ENCODE peak calls at places on chromosome 11, in ten cellular contexts. Q is lower lobe of right lung, X is pancreas, R is neural progenitor cell, W is SJSA1, M is A549, O is heart right ventricle, S is breast epithelium, J is tibial artery, Z is AG04450. V is an unnamed sample. For H3K9me3, the result is how much of the 10 kb centered on the place peaks cover.

GRCh38 chr11:108967571-108967970 is 302.7 kb downstream of the DDX10 start:
- DNase-seq in X (no peak), R (no peak), J (no peak), O (peak), W (no peak), Q (no peak), Z (no peak), S (no peak), M (no peak), V (no peak)

GRCh38 chr11:120867531-120867930 is 156.4 kb upstream of the TBCEL start:
- DNase-seq in Q (no peak), J (no peak), W (no peak), S (no peak), O (no peak), M (no peak), Z (no peak), R (no peak), X (no peak), V (no peak)

GRCh38 chr11:33375688-33376311 is 118.6 kb downstream of the HIPK3 start:
- DNase-seq in R (peak), Q (no peak), J (no peak), M (peak), W (no peak), S (no peak), Z (no peak), O (no peak), X (peak), V (no peak)

GRCh38 chr11:8440649-8441048 is 153.4 kb downstream of the STK33 start:
- DNase-seq in Z (no peak), M (no peak), R (no peak), O (no peak), W (no peak), X (no peak), J (no peak), S (no peak), Q (no peak), V (no peak)

GRCh38 chr11:65429724-65430405 is 7.3 kb downstream of the NEAT1 start:
- DNase-seq in O (peak), J (peak), Q (peak), M (no peak), Z (no peak), X (peak), R (no peak), W (peak), S (peak), V (no peak)

GRCh38 chr11:117420598-117420997 is 92.9 kb downstream of the CEP164 start:
- DNase-seq in X (no peak), W (no peak), Q (no peak), S (no peak), M (no peak), Z (no peak), R (no peak), J (no peak), O (no peak), V (no peak)

GRCh38 chr11:76602431-76602861 is 68.1 kb downstream of the LRRC32 start:
- DNase-seq in J (peak), Z (no peak), O (peak), R (no peak), X (no peak), S (no peak), W (no peak), Q (no peak), M (no peak), V (no peak)

GRCh38 chr11:118928870-118929495 is 3.3 kb upstream of the BCL9L start:
- DNase-seq in Q (peak), W (peak), X (peak), J (no peak), S (no peak), O (peak), R (no peak), M (no peak), Z (no peak), V (no peak)

GRCh38 chr11:46669606-46670243 is 30.7 kb downstream of the ARHGAP1 start:
- DNase-seq in X (no peak), O (no peak), Z (no peak), R (peak), Q (no peak), J (peak), S (no peak), M (peak), W (no peak), V (no peak)

GRCh38 chr11:25628030-25628429 is 703.9 kb upstream of the ANO3 start:
- DNase-seq in X (no peak), J (no peak), W (no peak), M (no peak), R (no peak), O (no peak), Z (no peak), Q (no peak), S (no peak), V (no peak)

GRCh38 chr11:88174627-88175003 is 628 bp downstream of the RAB38 start:
- DNase-seq in X (peak), M (peak), R (peak), S (peak), O (peak), Q (peak), Z (peak), J (peak), W (no peak), V (no peak)

GRCh38 chr11:72696866-72697428 is 22.7 kb upstream of the PDE2A start:
- DNase-seq in Z (no peak), M (no peak), S (no peak), X (peak), O (peak), W (no peak), R (peak), J (no peak), Q (no peak), V (no peak)

GRCh38 chr11:69217276-69218105 is 61.8 kb downstream of the SMIM38 start:
- DNase-seq in Z (no peak), J (no peak), X (no peak), O (no peak), R (no peak), W (no peak), S (no peak), M (no peak), Q (no peak), V (no peak)

GRCh38 chr11:93986716-93987115 is 34.4 kb upstream of the HEPHL1 start:
- DNase-seq in X (peak), O (no peak), J (no peak), S (peak), W (peak), Z (no peak), Q (peak), R (no peak), M (no peak), V (no peak)

GRCh38 chr11:122882809-122883681 is 486 bp downstream of the JHY start:
- DNase-seq in Z (no peak), S (peak), R (peak), J (peak), Q (peak), O (peak), X (peak), M (peak), W (peak), V (peak)

GRCh38 chr11:88515002-88515401 is 177.5 kb upstream of the CTSC start:
- DNase-seq in S (no peak), Q (no peak), M (no peak), Z (no peak), J (no peak), R (no peak), X (no peak), W (no peak), O (no peak), V (no peak)

GRCh38 chr11:12771875-12772274 is 97.7 kb downstream of the TEAD1 start:
- DNase-seq in R (no peak), Q (no peak), J (no peak), W (peak), O (no peak), M (no peak), X (no peak), S (no peak), Z (no peak), V (no peak)

GRCh38 chr11:25943777-25944661 is 387.9 kb upstream of the ANO3 start:
- DNase-seq in O (no peak), J (no peak), X (peak), M (no peak), S (no peak), Z (no peak), W (no peak), Q (no peak), R (peak), V (no peak)

GRCh38 chr11:111429066-111429506 is 50.0 kb upstream of the POU2AF1 start:
- DNase-seq in M (no peak), X (peak), Z (no peak), J (peak), Q (no peak), O (no peak), S (no peak), W (no peak), R (peak), V (no peak)

GRCh38 chr11:118912742-118913410 is 12.8 kb downstream of the BCL9L start:
- DNase-seq in M (no peak), Q (no peak), R (no peak), X (no peak), J (no peak), S (no peak), Z (no peak), W (peak), O (no peak), V (peak)

GRCh38 chr11:111961389-111962300 is 24.5 kb downstream of the DIXDC1 start:
- DNase-seq in Q (no peak), S (no peak), R (no peak), W (no peak), J (no peak), O (no peak), M (no peak), X (no peak), Z (no peak), V (no peak)

GRCh38 chr11:44793350-44794090 is 66.8 kb downstream of the TSPAN18 start:
- DNase-seq in M (no peak), S (no peak), W (no peak), O (no peak), Z (no peak), J (no peak), R (peak), Q (no peak), X (no peak), V (no peak)

GRCh38 chr11:126231725-126232459 is 20.3 kb downstream of the FAM118B start:
- DNase-seq in M (no peak), J (no peak), R (no peak), O (no peak), Q (no peak), Z (peak), W (no peak), X (no peak), S (no peak), V (no peak)

GRCh38 chr11:17352925-17353227 is 1.3 kb downstream of the NCR3LG1 start:
- DNase-seq in W (peak), O (peak), X (peak), R (peak), Q (peak), Z (no peak), M (peak), J (peak), S (no peak), V (no peak)

GRCh38 chr11:43358308-43358669 is 431 bp upstream of the TTC17 start:
- DNase-seq in W (no peak), Z (no peak), M (no peak), R (no peak), J (no peak), X (no peak), S (no peak), O (no peak), Q (no peak), V (no peak)

GRCh38 chr11:126318642-126319373 is 14.9 kb downstream of the DCPS start:
- DNase-seq in W (peak), M (no peak), R (no peak), Q (peak), Z (peak), S (peak), J (no peak), X (no peak), O (no peak), V (no peak)

GRCh38 chr11:70324354-70325115 is 54.0 kb downstream of the PPFIA1 start:
- DNase-seq in W (no peak), M (no peak), O (no peak), J (no peak), X (no peak), R (peak), S (no peak), Z (no peak), Q (no peak), V (no peak)

GRCh38 chr11:102622258-102622657 is 2.9 kb downstream of the MMP20 start:
- DNase-seq in M (no peak), Z (no peak), O (no peak), W (no peak), X (no peak), J (no peak), R (no peak), S (no peak), Q (no peak), V (no peak)

GRCh38 chr11:134026655-134027343 is 42.1 kb upstream of the JAM3 start:
- DNase-seq in O (no peak), Z (no peak), W (no peak), Q (no peak), J (no peak), S (no peak), X (no peak), R (peak), M (no peak), V (no peak)

GRCh38 chr11:126697937-126698336 is 302.6 kb downstream of the KIRREL3 start:
- DNase-seq in X (no peak), M (no peak), Q (no peak), Z (no peak), R (no peak), J (no peak), O (no peak), S (no peak), W (no peak), V (no peak)

GRCh38 chr11:14373941-14374646 is 15.1 kb upstream of the RRAS2 start:
- DNase-seq in W (no peak), O (no peak), S (peak), M (no peak), Z (no peak), R (no peak), Q (no peak), J (peak), X (no peak), V (no peak)

GRCh38 chr11:7414729-7415536 is 70.4 kb upstream of the OLFML1 start:
- DNase-seq in O (no peak), S (no peak), Q (no peak), Z (no peak), M (no peak), R (peak), W (no peak), X (no peak), J (no peak), V (no peak)

GRCh38 chr11:70468256-70469230 is 70.2 kb downstream of the CTTN start:
- DNase-seq in J (no peak), R (no peak), M (no peak), Q (no peak), X (no peak), Z (no peak), O (no peak), W (no peak), S (no peak), V (no peak)

GRCh38 chr11:133834399-133835257 is 10.7 kb downstream of the SPATA19 start:
- DNase-seq in Q (no peak), Z (no peak), W (no peak), S (peak), X (no peak), R (no peak), J (no peak), O (no peak), M (no peak), V (no peak)

GRCh38 chr11:107011977-107012376 is 6.3 kb downstream of the GUCY1A2 start:
- DNase-seq in X (no peak), M (no peak), J (no peak), Z (no peak), O (no peak), R (no peak), Q (no peak), W (peak), S (no peak), V (no peak)
- H3K9me3 ChIP-seq in X (under half), M (under half), J (under half), Z (under half), O (under half), R (under half), Q (under half), W (under half), S (under half), V (under half)

GRCh38 chr11:74866557-74866956 is 82.3 kb downstream of the XRRA1 start:
- DNase-seq in J (no peak), Q (no peak), S (no peak), O (no peak), W (no peak), Z (no peak), R (no peak), M (no peak), X (no peak), V (no peak)

GRCh38 chr11:74860743-74861142 is 88.1 kb downstream of the XRRA1 start:
- DNase-seq in O (no peak), M (no peak), J (no peak), X (no peak), Q (no peak), W (no peak), S (no peak), R (no peak), Z (no peak), V (no peak)

DNA sequence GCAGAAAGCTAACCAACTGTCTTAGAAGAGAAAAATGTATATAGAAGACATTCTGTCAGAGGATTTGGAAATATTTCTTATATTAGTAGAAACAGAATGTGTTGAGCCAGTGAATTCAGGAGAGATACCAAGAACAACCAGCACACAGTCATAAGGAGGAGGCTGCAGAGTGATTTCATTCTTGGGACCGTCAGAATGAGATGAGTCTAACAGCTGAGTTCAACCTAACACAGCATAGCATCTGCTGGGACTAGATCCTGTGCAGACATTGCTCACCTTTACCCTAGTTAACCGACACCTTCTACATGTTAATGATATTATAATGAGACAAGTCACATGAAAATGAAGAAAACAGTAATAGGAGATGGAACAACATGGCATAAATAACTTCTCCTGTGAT is 85.5 kb downstream of the XRRA1 start:
- DNase-seq in Q (no peak), S (no peak), M (no peak), Z (no peak), R (no peak), J (no peak), W (no peak), O (no peak), X (no peak), V (no peak)
- H3K9me3 ChIP-seq in Q (half or more), S (half or more), M (half or more), Z (under half), R (under half), J (under half), W (under half), O (half or more), X (under half), V (under half)

DNA sequence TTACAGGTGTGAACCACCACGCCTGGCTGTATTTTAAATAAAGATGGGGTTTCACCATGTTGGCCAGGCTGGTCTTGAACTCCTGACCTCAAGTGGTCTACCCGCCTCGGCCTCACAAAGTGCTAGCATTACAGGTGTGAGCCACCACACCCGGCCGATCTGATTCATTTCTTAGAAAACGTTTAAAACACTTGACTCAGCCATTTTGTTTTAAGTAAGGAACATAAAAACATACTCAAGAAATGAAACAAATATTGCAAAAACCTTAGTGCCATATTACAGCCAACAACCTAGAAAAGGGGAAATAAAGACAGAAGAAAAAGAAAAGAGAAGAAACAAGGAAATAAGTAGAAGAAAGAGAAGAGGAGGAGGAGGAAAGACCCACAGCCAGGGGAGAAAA is 17.4 kb downstream of the LRFN4 start:
- DNase-seq in X (no peak), W (no peak), S (no peak), Q (no peak), R (no peak), J (no peak), M (no peak), O (no peak), Z (no peak), V (no peak)
- H3K9me3 ChIP-seq in X (under half), W (under half), S (under half), Q (under half), R (under half), J (under half), M (under half), O (under half), Z (under half), V (under half)

GRCh38 chr11:3357994-3358676 is 20.8 kb downstream of the ZNF195 start:
- DNase-seq in Z (no peak), R (no peak), X (no peak), Q (no peak), O (no peak), J (no peak), S (no peak), W (no peak), M (no peak), V (no peak)
- H3K9me3 ChIP-seq in Z (half or more), R (under half), X (under half), Q (half or more), O (half or more), J (under half), S (half or more), W (under half), M (half or more), V (half or more)

DNA sequence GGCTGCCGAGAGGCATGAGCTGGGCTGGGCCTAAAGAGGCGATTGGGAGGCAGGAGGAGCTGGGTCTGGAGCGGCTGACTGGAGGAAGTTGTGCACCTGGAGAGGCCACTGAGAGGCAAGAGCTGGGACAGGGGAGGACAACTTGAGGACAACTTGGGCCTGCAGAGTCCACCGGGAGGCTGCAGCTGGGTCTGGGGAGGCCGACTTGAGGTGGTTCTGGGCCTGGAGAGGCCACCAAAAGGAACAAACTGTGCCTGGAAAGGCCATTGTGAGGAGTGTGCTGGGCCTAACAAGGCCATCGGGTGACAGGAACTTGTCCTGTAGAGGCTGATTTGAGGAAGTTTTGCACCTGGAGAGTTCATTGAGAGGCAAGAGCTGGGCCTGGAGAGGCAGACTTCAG is 41.5 kb downstream of the OR4C45 start:
- DNase-seq in O (no peak), R (no peak), M (no peak), Z (no peak), S (no peak), Q (no peak), X (no peak), W (no peak), J (no peak), V (no peak)
- H3K9me3 ChIP-seq in O (under half), R (under half), M (under half), Z (half or more), S (under half), Q (under half), X (under half), W (under half), J (under half), V (under half)

DNA sequence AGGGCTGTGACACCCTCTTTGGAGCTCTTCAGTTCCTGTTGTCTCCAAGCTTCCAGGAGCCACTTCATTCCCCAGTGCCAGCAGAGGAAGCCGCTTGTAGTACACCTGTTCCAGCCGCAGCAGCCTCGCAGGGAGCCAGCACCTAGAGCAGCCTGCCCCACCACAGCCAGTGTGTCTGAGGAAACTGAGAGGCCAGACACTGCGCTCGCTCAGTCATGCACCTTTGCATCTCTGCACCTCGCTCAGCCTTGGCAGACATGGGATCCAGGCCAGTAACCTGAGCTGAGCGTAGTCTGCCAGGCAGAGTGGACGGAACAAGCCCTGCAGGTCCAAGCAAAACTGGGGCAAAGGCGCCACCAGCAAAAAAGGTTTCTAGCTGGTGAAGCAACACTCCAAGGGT is 1072.1 kb downstream of the JRKL start:
- DNase-seq in X (peak), O (peak), Z (no peak), R (no peak), S (no peak), Q (no peak), J (no peak), M (no peak), W (no peak), V (no peak)
- H3K9me3 ChIP-seq in X (under half), O (under half), Z (under half), R (under half), S (under half), Q (under half), J (under half), M (under half), W (under half), V (under half)

GRCh38 chr11:35994421-35994820 is 50.6 kb downstream of the LDLRAD3 start:
- DNase-seq in W (no peak), J (no peak), M (no peak), S (no peak), R (no peak), Q (no peak), O (no peak), X (no peak), Z (no peak), V (no peak)
- H3K9me3 ChIP-seq in W (under half), J (under half), M (under half), S (under half), R (under half), Q (under half), O (under half), X (under half), Z (under half), V (under half)

GRCh38 chr11:86018249-86018648 is 50.6 kb downstream of the PICALM start:
- DNase-seq in J (no peak), M (no peak), W (no peak), Q (no peak), R (no peak), Z (no peak), S (no peak), O (no peak), X (no peak), V (no peak)
- H3K9me3 ChIP-seq in J (under half), M (under half), W (under half), Q (under half), R (under half), Z (under half), S (under half), O (under half), X (under half), V (under half)

GRCh38 chr11:487571-488021 is 19.4 kb downstream of the RNH1 start:
- DNase-seq in Q (no peak), O (peak), R (no peak), M (no peak), W (no peak), S (no peak), X (no peak), Z (no peak), J (no peak), V (no peak)
- H3K9me3 ChIP-seq in Q (under half), O (under half), R (under half), M (under half), W (under half), S (under half), X (under half), Z (under half), J (under half), V (under half)